ENCODE peak calls at places on chromosome 11, in eight cellular contexts. T, D, Q, O, Y, F, K and H are unnamed samples.

GRCh38 chr11:105181521-105181920 is 42.0 kb upstream of the CARD18 start:
- DNase-seq in K (peak; percentile 43), Y (no peak), D (no peak), F (no peak), O (no peak), Q (no peak), T (no peak), H (no peak)

GRCh38 chr11:111047376-111047775 is 198.1 kb upstream of the POU2AF2 start:
- DNase-seq in O (no peak), K (peak; percentile 6), D (no peak), F (no peak), Q (no peak), Y (no peak), T (no peak), H (no peak)

GRCh38 chr11:77967121-77967520 is 27.3 kb downstream of the INTS4 start:
- DNase-seq in K (no peak), T (no peak), F (no peak), O (no peak), Y (no peak), D (no peak), Q (no peak), H (no peak)

GRCh38 chr11:88280673-88281316 is 56.7 kb downstream of the CTSC start:
- DNase-seq in D (no peak), Y (no peak), F (no peak), T (no peak), Q (no peak), K (no peak), O (no peak), H (no peak)

GRCh38 chr11:33147559-33147958 is 13.7 kb downstream of the CSTF3 start:
- DNase-seq in K (peak; percentile 61), Y (no peak), O (no peak), Q (no peak), F (no peak), T (no peak), D (no peak), H (no peak)

GRCh38 chr11:100961633-100962032 is 168.0 kb downstream of the PGR start:
- DNase-seq in K (peak; percentile 11), D (no peak), O (no peak), Q (no peak), T (no peak), F (no peak), Y (no peak), H (no peak)

GRCh38 chr11:12502041-12502440 is 124.7 kb downstream of the PARVA start:
- DNase-seq in O (no peak), D (no peak), F (no peak), Q (peak; percentile 12), Y (no peak), K (peak; percentile 50), T (no peak), H (no peak)

GRCh38 chr11:134939905-134940304 is 527.9 kb upstream of the B3GAT1 start:
- DNase-seq in K (no peak), F (no peak), T (no peak), Q (no peak), Y (no peak), O (no peak), D (no peak), H (no peak)

GRCh38 chr11:40370821-40371616 is 1088.4 kb downstream of the LRRC4C start:
- DNase-seq in Y (no peak), T (no peak), Q (no peak), D (no peak), K (no peak), O (no peak), F (no peak), H (no peak)

GRCh38 chr11:68896171-68896959 is 7.3 kb downstream of the MRPL21 start:
- DNase-seq in D (no peak), K (no peak), O (no peak), Q (no peak), F (no peak), Y (peak; percentile 66), T (no peak), H (no peak)

GRCh38 chr11:45021001-45021400 is 70.3 kb upstream of the TP53I11 start:
- DNase-seq in T (no peak), O (no peak), D (no peak), Y (no peak), K (no peak), F (peak; percentile 54), Q (no peak), H (no peak)

GRCh38 chr11:45024357-45024756 is 73.7 kb upstream of the TP53I11 start:
- DNase-seq in D (no peak), Y (no peak), Q (no peak), O (no peak), F (no peak), T (no peak), K (no peak), H (no peak)

GRCh38 chr11:45021692-45022130 is 71.0 kb upstream of the TP53I11 start:
- DNase-seq in Q (no peak), O (no peak), Y (peak; percentile 86), K (peak; percentile 16), T (no peak), D (peak; percentile 49), F (peak; percentile 48), H (no peak)

GRCh38 chr11:45023065-45023365 is 72.3 kb upstream of the TP53I11 start:
- DNase-seq in D (no peak), F (no peak), Y (no peak), T (no peak), Q (no peak), O (no peak), K (peak; percentile 5), H (no peak)

GRCh38 chr11:45022294-45023064 is 71.8 kb upstream of the TP53I11 start:
- DNase-seq in Y (no peak), O (no peak), K (peak; percentile 20), Q (no peak), T (no peak), D (no peak), F (no peak), H (no peak)
- H3K4me3 ChIP-seq in Y (no peak overlapping the region), O (no peak overlapping the region), K (no peak overlapping the region), Q (no peak overlapping the region), T (no peak overlapping the region), D (no peak overlapping the region), F (no peak overlapping the region), H (no peak overlapping the region)

GRCh38 chr11:25048632-25049031 is 551.8 kb downstream of the LUZP2 start:
- DNase-seq in K (no peak), Y (no peak), Q (no peak), D (no peak), T (no peak), F (no peak), O (no peak), H (no peak)
- H3K4me3 ChIP-seq in K (no peak overlapping the region), Y (no peak overlapping the region), Q (no peak overlapping the region), D (no peak overlapping the region), T (no peak overlapping the region), F (no peak overlapping the region), O (no peak overlapping the region), H (no peak overlapping the region)

GRCh38 chr11:107017104-107017432 is 1.2 kb downstream of the GUCY1A2 start:
- DNase-seq in D (no peak), Q (no peak), K (no peak), F (no peak), Y (no peak), O (no peak), T (no peak), H (no peak)
- H3K4me3 ChIP-seq in D (peak overlapping the region; percentile 13), Q (peak overlapping the region; percentile 51), K (no peak overlapping the region), F (no peak overlapping the region), Y (peak overlapping the region; percentile 36), O (no peak overlapping the region), T (peak overlapping the region; percentile 49), H (peak overlapping the region; percentile 14)

DNA sequence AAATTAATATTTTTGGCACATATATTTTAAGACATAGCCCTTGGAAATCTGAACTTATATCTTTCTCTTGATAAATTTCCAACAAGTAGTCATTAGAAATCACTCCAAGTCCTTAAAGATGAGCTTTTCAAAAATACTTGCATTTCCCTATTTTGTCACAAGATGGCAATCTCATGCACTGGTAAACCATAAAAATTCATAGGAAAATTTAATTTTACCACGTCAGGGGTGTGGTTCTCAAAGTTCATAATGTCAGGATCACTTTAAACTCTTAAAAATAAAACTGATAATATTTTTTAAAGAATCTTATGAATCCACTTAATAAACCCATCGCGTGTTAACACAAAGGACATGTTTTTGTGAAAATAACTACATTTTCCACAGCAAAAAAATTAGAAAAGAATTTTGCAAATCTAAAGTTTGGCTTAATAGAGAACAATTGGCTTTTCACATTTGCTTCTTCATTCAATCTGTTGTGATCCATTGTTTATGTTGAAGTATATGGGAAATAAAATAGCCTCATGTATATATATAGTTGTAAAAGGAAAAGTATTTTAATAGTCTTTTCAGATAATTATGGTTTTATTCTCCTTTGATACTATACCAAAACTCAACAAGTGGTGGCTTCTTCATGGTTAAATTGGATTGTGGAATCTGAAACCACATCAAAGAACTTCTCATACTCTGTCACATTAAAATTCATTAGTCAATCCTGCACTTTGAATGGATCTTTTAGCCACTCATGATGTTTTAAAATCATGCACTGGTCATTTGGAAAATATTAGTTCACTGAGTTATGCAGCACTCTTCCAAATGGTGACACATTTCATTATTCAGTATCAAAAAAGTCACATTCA is 169.1 kb downstream of the CADM1 start:
- DNase-seq in Q (no peak), Y (no peak), O (no peak), F (no peak), T (no peak), D (no peak), K (peak; percentile 52), H (no peak)
- H3K4me3 ChIP-seq in Q (no peak overlapping the region), Y (no peak overlapping the region), O (no peak overlapping the region), F (no peak overlapping the region), T (no peak overlapping the region), D (no peak overlapping the region), K (no peak overlapping the region), H (no peak overlapping the region)

GRCh38 chr11:97224396-97224795 is 834.6 kb downstream of the JRKL start:
- DNase-seq in Y (no peak), T (no peak), O (no peak), K (no peak), D (no peak), F (no peak), Q (no peak), H (no peak)
- H3K4me3 ChIP-seq in Y (no peak overlapping the region), T (no peak overlapping the region), O (no peak overlapping the region), K (no peak overlapping the region), D (no peak overlapping the region), F (no peak overlapping the region), Q (no peak overlapping the region), H (no peak overlapping the region)